ENCODE peak calls at places on chromosome 6, in five cellular contexts. One of them, this sample, is unnamed.
A peak's percentile ranks its signal among the peaks of the same experiment; 100 is the strongest.

GRCh38 chr6:54802775-54803631 is 43.6 kb upstream of the FAM83B start:
- DNase-seq in GM10248: no peak
- DNase-seq in WTC11: no peak
- DNase-seq in fibroblast of lung: peak; percentile 70
- DNase-seq in transverse colon: no peak
- DNase-seq in this sample: no peak

GRCh38 chr6:89260832-89261231 is 43.7 kb upstream of the GABRR1 start:
- DNase-seq in fibroblast of lung: no peak
- DNase-seq in GM10248: peak; percentile 32
- DNase-seq in WTC11: no peak
- DNase-seq in transverse colon: no peak
- DNase-seq in this sample: no peak

GRCh38 chr6:142537612-142538478 is 236.0 kb downstream of the ADGRG6 start:
- DNase-seq in fibroblast of lung: no peak
- DNase-seq in GM10248: no peak
- DNase-seq in WTC11: peak; percentile 59
- DNase-seq in transverse colon: no peak
- DNase-seq in this sample: no peak

GRCh38 chr6:6972456-6972855 is 135.3 kb upstream of the RREB1 start:
- DNase-seq in WTC11: no peak
- DNase-seq in GM10248: no peak
- DNase-seq in fibroblast of lung: peak; percentile 91
- DNase-seq in transverse colon: no peak
- DNase-seq in this sample: no peak

GRCh38 chr6:148491638-148492210 is 149.1 kb downstream of the SASH1 start:
- DNase-seq in WTC11: no peak
- DNase-seq in GM10248: no peak
- DNase-seq in fibroblast of lung: peak; percentile 48
- DNase-seq in transverse colon: no peak
- DNase-seq in this sample: no peak

GRCh38 chr6:88823998-88824397 is 139.4 kb downstream of the RNGTT start:
- DNase-seq in fibroblast of lung: peak; percentile 69
- DNase-seq in WTC11: no peak
- DNase-seq in transverse colon: no peak
- DNase-seq in GM10248: no peak
- DNase-seq in this sample: no peak

GRCh38 chr6:108771421-108771820 is 76.8 kb upstream of the ARMC2 start:
- DNase-seq in fibroblast of lung: peak; percentile 8
- DNase-seq in transverse colon: no peak
- DNase-seq in WTC11: no peak
- DNase-seq in GM10248: no peak
- DNase-seq in this sample: no peak

GRCh38 chr6:56432194-56432593 is 184.8 kb upstream of the COL21A1 start:
- DNase-seq in fibroblast of lung: no peak
- DNase-seq in GM10248: no peak
- DNase-seq in transverse colon: no peak
- DNase-seq in WTC11: no peak
- DNase-seq in this sample: no peak

GRCh38 chr6:34447381-34447780 is 18.5 kb upstream of the PACSIN1 start:
- DNase-seq in fibroblast of lung: no peak
- DNase-seq in transverse colon: no peak
- DNase-seq in GM10248: no peak
- DNase-seq in WTC11: no peak
- DNase-seq in this sample: no peak

GRCh38 chr6:63904844-63905243 is 269.2 kb downstream of the PHF3 start:
- DNase-seq in WTC11: no peak
- DNase-seq in fibroblast of lung: peak; percentile 80
- DNase-seq in transverse colon: no peak
- DNase-seq in GM10248: no peak
- DNase-seq in this sample: no peak

GRCh38 chr6:125547320-125547843 is 202.1 kb upstream of the HEY2 start:
- DNase-seq in fibroblast of lung: no peak
- DNase-seq in transverse colon: no peak
- DNase-seq in WTC11: no peak
- DNase-seq in GM10248: no peak
- DNase-seq in this sample: no peak

GRCh38 chr6:166058064-166058739 is 109.4 kb downstream of the TBXT start:
- DNase-seq in fibroblast of lung: peak; percentile 78
- DNase-seq in WTC11: no peak
- DNase-seq in transverse colon: no peak
- DNase-seq in GM10248: no peak
- DNase-seq in this sample: no peak

GRCh38 chr6:155495011-155495768 is 39.6 kb upstream of the NOX3 start:
- DNase-seq in fibroblast of lung: peak; percentile 75
- DNase-seq in WTC11: peak; percentile 66
- DNase-seq in transverse colon: peak; percentile 21
- DNase-seq in GM10248: no peak
- DNase-seq in this sample: no peak

GRCh38 chr6:145948328-145948727 is 15.8 kb downstream of the SHPRH start:
- DNase-seq in GM10248: no peak
- DNase-seq in fibroblast of lung: peak; percentile 35
- DNase-seq in WTC11: no peak
- DNase-seq in transverse colon: no peak
- DNase-seq in this sample: no peak

GRCh38 chr6:118596774-118597332 is 48.8 kb downstream of the PLN start:
- DNase-seq in GM10248: no peak
- DNase-seq in fibroblast of lung: peak; percentile 12
- DNase-seq in transverse colon: no peak
- DNase-seq in WTC11: no peak
- DNase-seq in this sample: no peak

GRCh38 chr6:163919652-163920051 is 505.1 kb downstream of the QKI start:
- DNase-seq in GM10248: no peak
- DNase-seq in transverse colon: no peak
- DNase-seq in fibroblast of lung: no peak
- DNase-seq in WTC11: no peak
- DNase-seq in this sample: no peak

GRCh38 chr6:73309784-73310502 is 44.1 kb downstream of the DPPA5 start:
- DNase-seq in GM10248: peak; percentile 89
- DNase-seq in transverse colon: peak; percentile 59
- DNase-seq in WTC11: peak; percentile 68
- DNase-seq in fibroblast of lung: peak; percentile 71
- DNase-seq in this sample: no peak

GRCh38 chr6:149884617-149885016 is 13.3 kb downstream of the RAET1E start:
- DNase-seq in GM10248: no peak
- DNase-seq in fibroblast of lung: no peak
- DNase-seq in WTC11: no peak
- DNase-seq in transverse colon: no peak
- DNase-seq in this sample: no peak

GRCh38 chr6:64861039-64861651 is 845.9 kb downstream of the EYS start:
- DNase-seq in transverse colon: no peak
- DNase-seq in fibroblast of lung: no peak
- DNase-seq in WTC11: no peak
- DNase-seq in GM10248: no peak
- DNase-seq in this sample: no peak

GRCh38 chr6:162728177-162728571 is 400 bp downstream of the PACRG start:
- DNase-seq in transverse colon: no peak
- DNase-seq in fibroblast of lung: peak; percentile 10
- DNase-seq in GM10248: no peak
- DNase-seq in WTC11: no peak
- DNase-seq in this sample: no peak

GRCh38 chr6:25014806-25015560 is 79.2 kb upstream of the RIPOR2 start:
- DNase-seq in fibroblast of lung: peak; percentile 80
- DNase-seq in GM10248: no peak
- DNase-seq in transverse colon: no peak
- DNase-seq in WTC11: no peak
- DNase-seq in this sample: no peak

GRCh38 chr6:154343473-154344308 is 12.9 kb downstream of the IPCEF1 start:
- DNase-seq in transverse colon: peak; percentile 79
- DNase-seq in fibroblast of lung: peak; percentile 70
- DNase-seq in GM10248: no peak
- DNase-seq in WTC11: peak; percentile 72
- DNase-seq in this sample: no peak

GRCh38 chr6:43334466-43335095 is 26.0 kb upstream of the CRIP3 start:
- DNase-seq in transverse colon: no peak
- DNase-seq in fibroblast of lung: peak; percentile 62
- DNase-seq in GM10248: no peak
- DNase-seq in WTC11: no peak
- DNase-seq in this sample: no peak

GRCh38 chr6:112298816-112299281 is 44.5 kb upstream of the LAMA4 start:
- DNase-seq in GM10248: no peak
- DNase-seq in transverse colon: no peak
- DNase-seq in WTC11: no peak
- DNase-seq in fibroblast of lung: peak; percentile 95
- DNase-seq in this sample: no peak

GRCh38 chr6:4791174-4791573 is 15.0 kb downstream of the CDYL start:
- DNase-seq in WTC11: no peak
- DNase-seq in GM10248: no peak
- DNase-seq in fibroblast of lung: no peak
- DNase-seq in transverse colon: no peak
- DNase-seq in this sample: no peak

GRCh38 chr6:129671442-129672344 is 38.3 kb downstream of the ARHGAP18 start:
- DNase-seq in WTC11: no peak
- DNase-seq in fibroblast of lung: no peak
- DNase-seq in transverse colon: peak; percentile 49
- DNase-seq in GM10248: peak; percentile 75
- DNase-seq in this sample: no peak
- TF ChIP-seq CTCF in WTC11: no peak
- TF ChIP-seq CTCF in fibroblast of lung: peak; percentile 6
- TF ChIP-seq CTCF in transverse colon: no peak
- TF ChIP-seq CTCF in GM10248: peak; percentile 36
- TF ChIP-seq CTCF in this sample: peak; percentile 32

GRCh38 chr6:98847767-98848538 is 13.6 kb downstream of the POU3F2 start:
- DNase-seq in GM10248: peak; percentile 42
- DNase-seq in transverse colon: no peak
- DNase-seq in WTC11: no peak
- DNase-seq in fibroblast of lung: no peak
- DNase-seq in this sample: no peak

GRCh38 chr6:98845201-98846020 is 11.0 kb downstream of the POU3F2 start:
- DNase-seq in transverse colon: peak; percentile 70
- DNase-seq in GM10248: peak; percentile 78
- DNase-seq in fibroblast of lung: peak; percentile 94
- DNase-seq in WTC11: peak; percentile 91
- DNase-seq in this sample: peak; percentile 71

GRCh38 chr6:98847392-98847766 is 13.0 kb downstream of the POU3F2 start:
- DNase-seq in GM10248: no peak
- DNase-seq in transverse colon: no peak
- DNase-seq in fibroblast of lung: no peak
- DNase-seq in WTC11: no peak
- DNase-seq in this sample: no peak

GRCh38 chr6:98844244-98845161 is 10.1 kb downstream of the POU3F2 start:
- DNase-seq in WTC11: no peak
- DNase-seq in fibroblast of lung: peak; percentile 53
- DNase-seq in GM10248: peak; percentile 21
- DNase-seq in transverse colon: no peak
- DNase-seq in this sample: no peak

DNA sequence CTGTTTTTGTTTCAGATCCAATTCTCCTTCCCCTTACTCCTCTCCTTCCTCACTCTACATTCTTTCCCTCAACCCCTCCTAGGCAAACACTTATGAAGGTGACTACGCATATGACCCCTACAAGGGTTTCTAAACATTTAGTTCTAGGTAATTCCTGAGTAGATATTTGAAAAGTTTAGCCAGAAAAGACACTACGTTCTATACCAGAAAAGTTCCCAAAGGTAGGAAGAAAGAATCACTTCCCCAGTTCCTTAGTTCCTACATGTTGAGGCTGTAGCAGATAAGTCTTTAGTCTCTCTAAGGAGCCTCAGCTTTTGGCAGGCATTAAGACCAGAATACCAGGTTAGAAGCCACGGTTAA is 11.6 kb downstream of the POU3F2 start:
- DNase-seq in transverse colon: no peak
- DNase-seq in WTC11: no peak
- DNase-seq in GM10248: no peak
- DNase-seq in fibroblast of lung: no peak
- DNase-seq in this sample: no peak
- TF ChIP-seq CTCF in transverse colon: no peak
- TF ChIP-seq CTCF in WTC11: no peak
- TF ChIP-seq CTCF in GM10248: no peak
- TF ChIP-seq CTCF in fibroblast of lung: no peak
- TF ChIP-seq CTCF in this sample: no peak

DNA sequence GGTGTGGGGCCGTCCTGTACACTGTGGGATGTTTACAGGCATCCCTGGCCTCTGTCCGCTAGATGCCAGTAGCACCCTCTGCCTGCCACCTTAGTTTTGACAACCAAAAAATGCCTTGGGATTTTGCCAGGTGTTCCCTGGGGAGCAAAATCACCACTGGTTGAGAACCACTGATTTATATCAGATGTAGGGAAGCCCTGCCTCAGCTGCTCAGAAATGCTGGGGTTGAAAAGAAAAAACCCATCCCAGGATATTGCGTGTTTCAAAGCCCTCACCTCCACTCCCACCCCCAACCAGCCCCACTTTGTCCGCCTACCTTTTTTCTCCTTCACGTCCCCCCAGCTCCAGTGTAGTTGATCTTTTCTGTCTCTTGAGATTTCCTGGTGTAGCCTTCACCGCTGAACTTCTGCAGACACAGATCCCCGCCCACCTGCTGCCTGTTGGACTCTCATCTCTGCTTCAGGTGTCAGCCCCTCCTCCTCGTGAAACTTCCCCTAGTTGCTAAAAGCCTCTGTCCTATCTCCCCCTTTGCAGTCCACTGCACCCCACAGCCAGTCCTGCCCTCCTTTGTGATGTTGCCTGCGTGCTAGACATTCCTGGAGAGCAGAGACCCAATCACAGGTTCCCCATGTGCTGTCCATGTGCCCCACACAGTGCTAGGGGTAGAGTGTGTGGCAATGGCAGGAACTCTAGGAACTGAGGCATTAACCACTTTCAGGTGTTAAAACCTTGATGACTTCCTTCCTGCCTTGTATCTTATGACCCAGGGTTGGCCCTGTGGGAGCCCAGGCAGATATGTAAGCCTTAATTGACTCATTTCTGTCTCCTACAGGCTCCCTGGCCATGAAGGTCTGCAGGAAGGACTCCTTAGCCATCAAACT is 98.9 kb downstream of the TBC1D7 start:
- DNase-seq in GM10248: peak; percentile 72
- DNase-seq in fibroblast of lung: no peak
- DNase-seq in WTC11: peak; percentile 22
- DNase-seq in transverse colon: no peak
- DNase-seq in this sample: peak; percentile 66
- TF ChIP-seq CTCF in GM10248: peak; percentile 60
- TF ChIP-seq CTCF in fibroblast of lung: no peak
- TF ChIP-seq CTCF in WTC11: no peak
- TF ChIP-seq CTCF in transverse colon: no peak
- TF ChIP-seq CTCF in this sample: peak; percentile 59

DNA sequence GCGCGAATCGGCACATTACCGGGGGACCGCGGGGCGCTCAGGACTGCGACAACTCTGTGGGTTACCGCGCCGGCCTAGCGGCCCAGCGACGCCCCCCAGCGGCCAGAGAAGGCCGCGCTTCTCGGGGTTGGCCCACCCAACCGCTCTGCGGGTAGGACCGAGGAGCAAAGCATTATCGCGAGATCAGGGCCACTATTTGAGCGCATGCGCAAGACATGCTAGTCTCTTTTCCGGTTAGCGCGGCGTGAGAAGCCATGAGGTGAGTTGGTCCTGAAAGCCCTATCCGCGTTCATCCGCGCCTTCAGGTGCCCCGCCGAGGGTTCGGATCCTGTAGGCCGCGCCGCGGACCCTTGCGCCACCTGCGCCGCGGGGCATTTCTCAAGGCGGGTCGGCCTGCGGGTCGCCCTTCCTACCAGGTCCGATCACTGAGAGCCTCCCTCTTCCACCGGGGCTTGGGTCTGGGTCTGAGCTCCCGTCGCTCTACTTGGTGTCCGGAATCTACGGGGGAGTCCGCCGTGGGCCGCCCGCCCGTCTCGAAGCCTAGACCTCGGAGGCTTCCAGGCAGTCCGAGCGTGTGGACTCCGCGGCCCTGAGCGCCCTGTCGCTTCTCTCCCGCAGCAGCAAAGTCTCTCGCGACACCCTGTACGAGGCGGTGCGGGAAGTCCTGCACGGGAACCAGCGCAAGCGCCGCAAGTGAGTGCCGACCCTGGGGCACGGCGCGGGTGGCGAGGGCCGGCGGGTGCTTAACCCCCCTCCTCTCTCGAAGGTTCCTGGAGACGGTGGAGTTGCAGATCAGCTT is at the start of gene RPL10A:
- DNase-seq in GM10248: peak; percentile 98
- DNase-seq in fibroblast of lung: peak; percentile 89
- DNase-seq in transverse colon: peak; percentile 97
- DNase-seq in WTC11: peak; percentile 95
- DNase-seq in this sample: peak; percentile 96
- TF ChIP-seq CTCF in GM10248: peak; percentile 97
- TF ChIP-seq CTCF in fibroblast of lung: peak; percentile 93
- TF ChIP-seq CTCF in transverse colon: peak; percentile 92
- TF ChIP-seq CTCF in WTC11: peak; percentile 93
- TF ChIP-seq CTCF in this sample: peak; percentile 98